ENCODE peak calls at places on chromosomes 2 and 18, in nine cellular contexts. I is AG04449, V is heart right ventricle, O is esophagus muscularis mucosa, M is adrenal gland, P is fibroblast of lung, S is A549, A is PC-9, Z is endodermal cell. Q is an unnamed sample.

GRCh38 chr2:231673348-231673770 is 35.0 kb upstream of the PTMA start:
- DNase-seq in P (peak), I (no peak), Z (peak), S (peak), A (peak), M (peak), O (no peak), V (peak), Q (no peak)

GRCh38 chr2:104969564-104969963 is 68.3 kb upstream of the MRPS9 start:
- DNase-seq in A (no peak), P (no peak), Z (peak), V (no peak), O (no peak), I (no peak), M (no peak), S (peak), Q (no peak)

GRCh38 chr2:41791523-41791922 is 256.3 kb upstream of the PKDCC start:
- DNase-seq in O (no peak), A (no peak), I (no peak), M (no peak), P (peak), S (peak), Z (peak), V (peak), Q (no peak)

GRCh38 chr2:145846986-145847385 is 1327.1 kb upstream of the ZEB2 start:
- DNase-seq in O (no peak), A (no peak), I (no peak), P (peak), M (no peak), V (no peak), Z (no peak), S (no peak), Q (no peak)

GRCh38 chr2:219362524-219363164 is 25.1 kb downstream of the DNPEP start:
- DNase-seq in A (no peak), M (peak), Z (no peak), I (peak), O (no peak), S (peak), P (peak), V (peak), Q (peak)

GRCh38 chr2:135875491-135876065 is 665 bp downstream of the MCM6 start:
- DNase-seq in O (no peak), V (peak), A (peak), I (no peak), P (peak), M (peak), S (peak), Z (peak), Q (no peak)

GRCh38 chr2:45280801-45281200 is 271.5 kb upstream of the SIX2 start:
- DNase-seq in O (no peak), P (no peak), A (no peak), Z (no peak), S (no peak), V (no peak), I (no peak), M (no peak), Q (no peak)

GRCh38 chr18:39611381-39612090 is 2045.9 kb upstream of the CELF4 start:
- DNase-seq in M (no peak), O (no peak), Z (no peak), A (no peak), I (no peak), V (no peak), S (no peak), P (no peak), Q (no peak)

GRCh38 chr2:95312543-95313205 is 15.5 kb downstream of the KCNIP3 start:
- DNase-seq in Z (no peak), V (no peak), I (no peak), O (no peak), P (no peak), A (no peak), M (no peak), S (no peak), Q (no peak)

GRCh38 chr2:239897596-239898235 is 127.4 kb downstream of the NDUFA10 start:
- DNase-seq in O (no peak), A (no peak), P (no peak), I (no peak), S (no peak), Z (peak), V (no peak), M (no peak), Q (no peak)

GRCh38 chr2:168642873-168643272 is 159.6 kb upstream of the NOSTRIN start:
- DNase-seq in A (no peak), I (no peak), M (no peak), V (no peak), S (no peak), O (no peak), Z (no peak), P (no peak), Q (no peak)

GRCh38 chr2:168641636-168642035 is 160.8 kb upstream of the NOSTRIN start:
- DNase-seq in Z (no peak), O (no peak), V (no peak), P (no peak), A (no peak), M (no peak), S (no peak), I (no peak), Q (no peak)

GRCh38 chr2:168639024-168639423 is 163.4 kb upstream of the NOSTRIN start:
- DNase-seq in I (no peak), S (no peak), O (no peak), P (peak), V (no peak), A (no peak), Z (no peak), M (no peak), Q (no peak)

GRCh38 chr2:168640039-168640438 is 162.4 kb upstream of the NOSTRIN start:
- DNase-seq in P (no peak), M (no peak), Z (no peak), O (no peak), A (no peak), S (no peak), I (no peak), V (no peak), Q (no peak)

GRCh38 chr2:168639501-168639900 is 162.9 kb upstream of the NOSTRIN start:
- DNase-seq in A (no peak), I (peak), M (peak), S (peak), V (peak), O (peak), Z (peak), P (peak), Q (peak)
- H3K4me3 ChIP-seq in A (no peak), I (no peak), M (no peak), S (no peak), V (no peak), O (no peak), Z (peak), P (peak), Q (no peak)

GRCh38 chr18:33404244-33404873 is 36.2 kb downstream of the CCDC178 start:
- DNase-seq in M (no peak), S (no peak), A (no peak), P (peak), Z (no peak), V (no peak), I (no peak), O (no peak), Q (no peak)
- TF ChIP-seq CTCF in M (no peak), S (no peak), A (peak), P (peak), Z (peak), V (peak), I (no peak), O (peak), Q (peak)

GRCh38 chr18:8391068-8391467 is 218.2 kb upstream of the RAB12 start:
- DNase-seq in O (no peak), S (no peak), P (peak), M (no peak), V (no peak), A (no peak), I (no peak), Z (no peak), Q (no peak)
- H3K4me3 ChIP-seq in O (no peak), S (no peak), P (no peak), M (no peak), V (no peak), A (no peak), I (no peak), Z (no peak), Q (no peak)

GRCh38 chr2:176446718-176447414 is 177.6 kb downstream of the MTX2 start:
- DNase-seq in M (no peak), V (no peak), S (no peak), P (no peak), I (no peak), A (no peak), Z (no peak), O (no peak), Q (no peak)
- TF ChIP-seq CTCF in M (no peak), V (no peak), S (no peak), P (no peak), I (no peak), A (no peak), Z (no peak), O (no peak), Q (no peak)

GRCh38 chr18:12840382-12840781 is 43.7 kb downstream of the PTPN2 start:
- DNase-seq in M (no peak), P (no peak), V (no peak), I (no peak), A (no peak), S (no peak), Z (no peak), O (no peak), Q (no peak)
- H3K4me3 ChIP-seq in M (no peak), P (no peak), V (no peak), I (no peak), A (no peak), S (no peak), Z (no peak), O (no peak), Q (no peak)

Q was measured in epithelial cell of proximal tubule.